ENCODE peak calls at places on chromosomes 2 and 18, in seven cellular contexts. One of them, this sample, is unnamed. For H3K4me1, the result is how much of the 10 kb centered on the place peaks cover.

GRCh38 chr2:54771166-54771565 is 47.7 kb downstream of the EML6 start:
- DNase-seq in GM23338: no peak
- DNase-seq in psoas muscle: no peak
- DNase-seq in left lung: no peak
- DNase-seq in heart right ventricle: no peak
- DNase-seq in uterus: no peak
- DNase-seq in A549: no peak
- DNase-seq in this sample: no peak

GRCh38 chr18:33010149-33010548 is 237.3 kb upstream of the KLHL14 start:
- DNase-seq in GM23338: peak
- DNase-seq in psoas muscle: no peak
- DNase-seq in left lung: no peak
- DNase-seq in heart right ventricle: no peak
- DNase-seq in uterus: no peak
- DNase-seq in A549: no peak
- DNase-seq in this sample: no peak

GRCh38 chr2:222318026-222318711 is 19.4 kb upstream of the PAX3 start:
- DNase-seq in GM23338: peak
- DNase-seq in psoas muscle: peak
- DNase-seq in left lung: peak
- DNase-seq in heart right ventricle: peak
- DNase-seq in uterus: no peak
- DNase-seq in A549: peak
- DNase-seq in this sample: peak

GRCh38 chr18:24656571-24656971 is 196.1 kb downstream of the HRH4 start:
- DNase-seq in GM23338: no peak
- DNase-seq in psoas muscle: no peak
- DNase-seq in left lung: no peak
- DNase-seq in heart right ventricle: no peak
- DNase-seq in uterus: peak
- DNase-seq in A549: no peak
- DNase-seq in this sample: no peak

GRCh38 chr2:130759906-130760753 is 4.8 kb downstream of the AMER3 start:
- DNase-seq in GM23338: no peak
- DNase-seq in psoas muscle: no peak
- DNase-seq in left lung: peak
- DNase-seq in heart right ventricle: no peak
- DNase-seq in uterus: no peak
- DNase-seq in A549: no peak
- DNase-seq in this sample: no peak

GRCh38 chr2:192288290-192288689 is 93.6 kb upstream of the TMEFF2 start:
- DNase-seq in GM23338: no peak
- DNase-seq in psoas muscle: no peak
- DNase-seq in left lung: no peak
- DNase-seq in heart right ventricle: no peak
- DNase-seq in uterus: no peak
- DNase-seq in A549: no peak
- DNase-seq in this sample: no peak

GRCh38 chr2:159226059-159226461 is 60.4 kb downstream of the WDSUB1 start:
- DNase-seq in GM23338: no peak
- DNase-seq in psoas muscle: no peak
- DNase-seq in left lung: no peak
- DNase-seq in heart right ventricle: no peak
- DNase-seq in uterus: no peak
- DNase-seq in A549: peak
- DNase-seq in this sample: no peak

GRCh38 chr2:128525653-128526052 is 207.0 kb upstream of the HS6ST1 start:
- DNase-seq in GM23338: no peak
- DNase-seq in psoas muscle: no peak
- DNase-seq in left lung: no peak
- DNase-seq in heart right ventricle: no peak
- DNase-seq in uterus: no peak
- DNase-seq in A549: no peak
- DNase-seq in this sample: no peak

GRCh38 chr2:147854557-147855134 is 9.8 kb downstream of the ACVR2A start:
- DNase-seq in GM23338: no peak
- DNase-seq in psoas muscle: no peak
- DNase-seq in left lung: no peak
- DNase-seq in heart right ventricle: no peak
- DNase-seq in uterus: no peak
- DNase-seq in A549: no peak
- DNase-seq in this sample: no peak

GRCh38 chr2:110116033-110116710 is 550 bp upstream of the MALL start:
- DNase-seq in GM23338: peak
- DNase-seq in psoas muscle: no peak
- DNase-seq in left lung: no peak
- DNase-seq in heart right ventricle: no peak
- DNase-seq in uterus: no peak
- DNase-seq in A549: peak
- DNase-seq in this sample: peak

GRCh38 chr2:203648273-203648672 is 58.2 kb upstream of the CD28 start:
- DNase-seq in GM23338: no peak
- DNase-seq in psoas muscle: no peak
- DNase-seq in left lung: no peak
- DNase-seq in heart right ventricle: no peak
- DNase-seq in uterus: no peak
- DNase-seq in A549: peak
- DNase-seq in this sample: no peak

GRCh38 chr2:46849080-46849715 is 66.4 kb downstream of the MCFD2 start:
- DNase-seq in GM23338: no peak
- DNase-seq in psoas muscle: no peak
- DNase-seq in left lung: no peak
- DNase-seq in heart right ventricle: no peak
- DNase-seq in uterus: peak
- DNase-seq in A549: peak
- DNase-seq in this sample: no peak
- H3K4me1 ChIP-seq in GM23338: under half
- H3K4me1 ChIP-seq in psoas muscle: half or more
- H3K4me1 ChIP-seq in left lung: half or more
- H3K4me1 ChIP-seq in heart right ventricle: half or more
- H3K4me1 ChIP-seq in uterus: under half
- H3K4me1 ChIP-seq in A549: half or more
- H3K4me1 ChIP-seq in this sample: half or more

DNA sequence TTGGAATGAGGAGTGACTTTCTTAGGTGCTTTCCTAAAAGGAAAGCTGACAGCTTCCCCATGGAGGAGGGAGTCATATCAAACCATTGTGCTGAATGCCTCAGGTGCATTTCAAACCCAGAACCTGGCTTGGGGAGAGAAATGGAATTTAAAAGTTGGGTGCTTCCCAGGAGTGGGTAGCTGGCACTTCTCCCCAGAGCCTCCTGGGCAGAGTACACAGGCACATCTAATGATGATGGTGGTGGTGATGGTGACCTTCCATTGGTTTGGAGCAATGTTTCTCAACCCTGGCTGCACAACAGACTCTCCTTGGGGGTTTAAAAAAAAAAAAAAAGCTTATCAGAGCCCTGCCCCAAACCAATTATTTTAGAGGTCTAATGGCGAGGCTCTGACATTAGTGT is 8.3 kb downstream of the FOSL2 start:
- DNase-seq in GM23338: no peak
- DNase-seq in psoas muscle: peak
- DNase-seq in left lung: no peak
- DNase-seq in heart right ventricle: no peak
- DNase-seq in uterus: no peak
- DNase-seq in A549: no peak
- DNase-seq in this sample: no peak
- H3K4me1 ChIP-seq in GM23338: under half
- H3K4me1 ChIP-seq in psoas muscle: half or more
- H3K4me1 ChIP-seq in left lung: half or more
- H3K4me1 ChIP-seq in heart right ventricle: half or more
- H3K4me1 ChIP-seq in uterus: under half
- H3K4me1 ChIP-seq in A549: half or more
- H3K4me1 ChIP-seq in this sample: under half

GRCh38 chr2:101151859-101152194 is 645 bp upstream of the TBC1D8 start:
- DNase-seq in GM23338: no peak
- DNase-seq in psoas muscle: peak
- DNase-seq in left lung: no peak
- DNase-seq in heart right ventricle: no peak
- DNase-seq in uterus: no peak
- DNase-seq in A549: no peak
- DNase-seq in this sample: peak
- H3K4me1 ChIP-seq in GM23338: under half
- H3K4me1 ChIP-seq in psoas muscle: half or more
- H3K4me1 ChIP-seq in left lung: half or more
- H3K4me1 ChIP-seq in heart right ventricle: half or more
- H3K4me1 ChIP-seq in uterus: under half
- H3K4me1 ChIP-seq in A549: under half
- H3K4me1 ChIP-seq in this sample: under half

DNA sequence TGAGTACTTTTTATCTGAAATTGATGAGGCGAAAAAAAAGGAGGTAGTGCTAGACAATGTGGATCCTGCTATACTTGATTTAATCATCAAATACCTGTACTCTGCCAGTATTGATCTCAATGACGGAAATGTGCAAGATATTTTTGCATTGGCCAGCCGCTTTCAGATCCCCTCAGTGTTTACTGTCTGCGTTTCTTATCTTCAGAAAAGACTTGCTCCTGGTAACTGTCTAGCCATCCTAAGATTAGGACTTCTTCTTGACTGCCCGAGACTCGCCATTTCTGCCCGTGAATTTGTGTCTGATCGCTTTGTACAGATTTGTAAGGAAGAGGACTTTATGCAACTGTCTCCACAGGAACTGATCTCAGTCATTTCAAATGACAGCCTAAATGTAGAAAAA is 453 bp downstream of the KLHL41 start:
- DNase-seq in GM23338: no peak
- DNase-seq in psoas muscle: no peak
- DNase-seq in left lung: no peak
- DNase-seq in heart right ventricle: no peak
- DNase-seq in uterus: no peak
- DNase-seq in A549: no peak
- DNase-seq in this sample: no peak
- H3K4me1 ChIP-seq in GM23338: under half
- H3K4me1 ChIP-seq in psoas muscle: under half
- H3K4me1 ChIP-seq in left lung: under half
- H3K4me1 ChIP-seq in heart right ventricle: under half
- H3K4me1 ChIP-seq in uterus: under half
- H3K4me1 ChIP-seq in A549: under half
- H3K4me1 ChIP-seq in this sample: under half

GRCh38 chr2:237433920-237434319 is 20.0 kb upstream of the COL6A3 start:
- DNase-seq in GM23338: no peak
- DNase-seq in psoas muscle: no peak
- DNase-seq in left lung: no peak
- DNase-seq in heart right ventricle: no peak
- DNase-seq in uterus: no peak
- DNase-seq in A549: no peak
- DNase-seq in this sample: no peak

GRCh38 chr2:237431372-237431771 is 17.4 kb upstream of the COL6A3 start:
- DNase-seq in GM23338: no peak
- DNase-seq in psoas muscle: no peak
- DNase-seq in left lung: no peak
- DNase-seq in heart right ventricle: no peak
- DNase-seq in uterus: no peak
- DNase-seq in A549: no peak
- DNase-seq in this sample: no peak

GRCh38 chr2:237432484-237433092 is 18.6 kb upstream of the COL6A3 start:
- DNase-seq in GM23338: no peak
- DNase-seq in psoas muscle: no peak
- DNase-seq in left lung: peak
- DNase-seq in heart right ventricle: no peak
- DNase-seq in uterus: no peak
- DNase-seq in A549: peak
- DNase-seq in this sample: peak

GRCh38 chr2:237429761-237430160 is 15.8 kb upstream of the COL6A3 start:
- DNase-seq in GM23338: no peak
- DNase-seq in psoas muscle: no peak
- DNase-seq in left lung: peak
- DNase-seq in heart right ventricle: no peak
- DNase-seq in uterus: no peak
- DNase-seq in A549: no peak
- DNase-seq in this sample: no peak

GRCh38 chr2:237431856-237432255 is 17.9 kb upstream of the COL6A3 start:
- DNase-seq in GM23338: no peak
- DNase-seq in psoas muscle: no peak
- DNase-seq in left lung: no peak
- DNase-seq in heart right ventricle: no peak
- DNase-seq in uterus: no peak
- DNase-seq in A549: no peak
- DNase-seq in this sample: no peak
- H3K4me1 ChIP-seq in GM23338: under half
- H3K4me1 ChIP-seq in psoas muscle: under half
- H3K4me1 ChIP-seq in left lung: under half
- H3K4me1 ChIP-seq in heart right ventricle: under half
- H3K4me1 ChIP-seq in uterus: under half
- H3K4me1 ChIP-seq in A549: under half
- H3K4me1 ChIP-seq in this sample: under half

GRCh38 chr2:127417406-127417805 is 821 bp upstream of the PROC start:
- DNase-seq in GM23338: no peak
- DNase-seq in psoas muscle: no peak
- DNase-seq in left lung: no peak
- DNase-seq in heart right ventricle: no peak
- DNase-seq in uterus: no peak
- DNase-seq in A549: no peak
- DNase-seq in this sample: no peak
- H3K4me1 ChIP-seq in GM23338: under half
- H3K4me1 ChIP-seq in psoas muscle: under half
- H3K4me1 ChIP-seq in left lung: under half
- H3K4me1 ChIP-seq in heart right ventricle: under half
- H3K4me1 ChIP-seq in uterus: under half
- H3K4me1 ChIP-seq in A549: under half
- H3K4me1 ChIP-seq in this sample: under half

GRCh38 chr2:240920783-240921231 is 14.7 kb downstream of the CROCC2 start:
- DNase-seq in GM23338: no peak
- DNase-seq in psoas muscle: no peak
- DNase-seq in left lung: peak
- DNase-seq in heart right ventricle: peak
- DNase-seq in uterus: peak
- DNase-seq in A549: no peak
- DNase-seq in this sample: peak

GRCh38 chr2:240922982-240923537 is 16.9 kb downstream of the CROCC2 start:
- DNase-seq in GM23338: no peak
- DNase-seq in psoas muscle: peak
- DNase-seq in left lung: peak
- DNase-seq in heart right ventricle: peak
- DNase-seq in uterus: peak
- DNase-seq in A549: peak
- DNase-seq in this sample: peak

GRCh38 chr2:240919786-240920782 is 13.9 kb downstream of the CROCC2 start:
- DNase-seq in GM23338: no peak
- DNase-seq in psoas muscle: peak
- DNase-seq in left lung: peak
- DNase-seq in heart right ventricle: peak
- DNase-seq in uterus: peak
- DNase-seq in A549: no peak
- DNase-seq in this sample: peak

GRCh38 chr2:240922234-240922981 is 16.3 kb downstream of the CROCC2 start:
- DNase-seq in GM23338: no peak
- DNase-seq in psoas muscle: no peak
- DNase-seq in left lung: peak
- DNase-seq in heart right ventricle: peak
- DNase-seq in uterus: no peak
- DNase-seq in A549: no peak
- DNase-seq in this sample: no peak

GRCh38 chr2:240921319-240922233 is 15.4 kb downstream of the CROCC2 start:
- DNase-seq in GM23338: no peak
- DNase-seq in psoas muscle: peak
- DNase-seq in left lung: peak
- DNase-seq in heart right ventricle: peak
- DNase-seq in uterus: peak
- DNase-seq in A549: peak
- DNase-seq in this sample: peak
- H3K4me1 ChIP-seq in GM23338: under half
- H3K4me1 ChIP-seq in psoas muscle: under half
- H3K4me1 ChIP-seq in left lung: under half
- H3K4me1 ChIP-seq in heart right ventricle: under half
- H3K4me1 ChIP-seq in uterus: under half
- H3K4me1 ChIP-seq in A549: under half
- H3K4me1 ChIP-seq in this sample: under half

This sample was measured in testis.